ENCODE peak calls at places on chromosomes 12 and 14, in eight cellular contexts. One of them, this sample, is unnamed.

GRCh38 chr12:92124708-92125067 is 21.0 kb downstream of the BTG1 start:
- DNase-seq in kidney: no peak
- DNase-seq in gastrocnemius medialis: no peak
- DNase-seq in body of pancreas: no peak
- DNase-seq in astrocyte of the spinal cord: no peak
- DNase-seq in tibial artery: no peak
- DNase-seq in IMR-90: no peak
- DNase-seq in GM12865: no peak
- DNase-seq in this sample: no peak

GRCh38 chr12:5003025-5003666 is 40.5 kb upstream of the KCNA5 start:
- DNase-seq in GM12865: peak
- DNase-seq in IMR-90: peak
- DNase-seq in astrocyte of the spinal cord: peak
- DNase-seq in kidney: peak
- DNase-seq in body of pancreas: peak
- DNase-seq in gastrocnemius medialis: peak
- DNase-seq in tibial artery: peak
- DNase-seq in this sample: peak

GRCh38 chr14:50091240-50091914 is 25.0 kb downstream of the VCPKMT start:
- DNase-seq in IMR-90: no peak
- DNase-seq in astrocyte of the spinal cord: no peak
- DNase-seq in body of pancreas: no peak
- DNase-seq in kidney: peak
- DNase-seq in GM12865: no peak
- DNase-seq in tibial artery: no peak
- DNase-seq in gastrocnemius medialis: no peak
- DNase-seq in this sample: no peak

GRCh38 chr14:50062438-50063039 is 53.8 kb downstream of the VCPKMT start:
- DNase-seq in gastrocnemius medialis: no peak
- DNase-seq in kidney: no peak
- DNase-seq in body of pancreas: no peak
- DNase-seq in GM12865: peak
- DNase-seq in IMR-90: peak
- DNase-seq in astrocyte of the spinal cord: peak
- DNase-seq in tibial artery: no peak
- DNase-seq in this sample: no peak

GRCh38 chr14:57869530-57870088 is 3.7 kb upstream of the SLC35F4 start:
- DNase-seq in astrocyte of the spinal cord: no peak
- DNase-seq in tibial artery: no peak
- DNase-seq in body of pancreas: no peak
- DNase-seq in IMR-90: no peak
- DNase-seq in kidney: no peak
- DNase-seq in GM12865: no peak
- DNase-seq in gastrocnemius medialis: no peak
- DNase-seq in this sample: no peak

GRCh38 chr14:92471919-92472318 is 41.7 kb upstream of the RIN3 start:
- DNase-seq in tibial artery: no peak
- DNase-seq in GM12865: no peak
- DNase-seq in astrocyte of the spinal cord: peak
- DNase-seq in IMR-90: peak
- DNase-seq in gastrocnemius medialis: no peak
- DNase-seq in body of pancreas: no peak
- DNase-seq in kidney: no peak
- DNase-seq in this sample: no peak

GRCh38 chr14:99168330-99168729 is 103.7 kb downstream of the BCL11B start:
- DNase-seq in kidney: no peak
- DNase-seq in astrocyte of the spinal cord: no peak
- DNase-seq in gastrocnemius medialis: no peak
- DNase-seq in GM12865: no peak
- DNase-seq in tibial artery: no peak
- DNase-seq in IMR-90: no peak
- DNase-seq in body of pancreas: no peak
- DNase-seq in this sample: no peak

GRCh38 chr12:124385219-124385969 is 90.5 kb downstream of the RFLNA start:
- DNase-seq in kidney: no peak
- DNase-seq in astrocyte of the spinal cord: peak
- DNase-seq in body of pancreas: no peak
- DNase-seq in IMR-90: peak
- DNase-seq in GM12865: no peak
- DNase-seq in tibial artery: no peak
- DNase-seq in gastrocnemius medialis: no peak
- DNase-seq in this sample: no peak

GRCh38 chr12:64528616-64529015 is 76.7 kb downstream of the TBK1 start:
- DNase-seq in astrocyte of the spinal cord: no peak
- DNase-seq in GM12865: no peak
- DNase-seq in gastrocnemius medialis: no peak
- DNase-seq in tibial artery: no peak
- DNase-seq in body of pancreas: no peak
- DNase-seq in kidney: no peak
- DNase-seq in IMR-90: peak
- DNase-seq in this sample: no peak

GRCh38 chr14:105019861-105020814 is 745 bp downstream of the CDCA4 start:
- DNase-seq in body of pancreas: peak
- DNase-seq in gastrocnemius medialis: no peak
- DNase-seq in tibial artery: no peak
- DNase-seq in IMR-90: peak
- DNase-seq in astrocyte of the spinal cord: peak
- DNase-seq in kidney: peak
- DNase-seq in GM12865: peak
- DNase-seq in this sample: no peak

GRCh38 chr14:103121161-103121845 is 2.0 kb upstream of the TNFAIP2 start:
- DNase-seq in kidney: peak
- DNase-seq in astrocyte of the spinal cord: no peak
- DNase-seq in tibial artery: peak
- DNase-seq in GM12865: no peak
- DNase-seq in body of pancreas: no peak
- DNase-seq in gastrocnemius medialis: peak
- DNase-seq in IMR-90: no peak
- DNase-seq in this sample: no peak

GRCh38 chr14:74934476-74935339 is 11.6 kb upstream of the RPS6KL1 start:
- DNase-seq in kidney: peak
- DNase-seq in gastrocnemius medialis: no peak
- DNase-seq in GM12865: no peak
- DNase-seq in astrocyte of the spinal cord: no peak
- DNase-seq in IMR-90: no peak
- DNase-seq in body of pancreas: no peak
- DNase-seq in tibial artery: peak
- DNase-seq in this sample: no peak

GRCh38 chr12:42086021-42086420 is 58.7 kb downstream of the GXYLT1 start:
- DNase-seq in GM12865: no peak
- DNase-seq in body of pancreas: no peak
- DNase-seq in gastrocnemius medialis: no peak
- DNase-seq in tibial artery: no peak
- DNase-seq in IMR-90: peak
- DNase-seq in kidney: no peak
- DNase-seq in astrocyte of the spinal cord: peak
- DNase-seq in this sample: no peak

GRCh38 chr12:108265505-108265904 is 73.6 kb downstream of the CMKLR1 start:
- DNase-seq in gastrocnemius medialis: no peak
- DNase-seq in GM12865: no peak
- DNase-seq in tibial artery: no peak
- DNase-seq in body of pancreas: no peak
- DNase-seq in kidney: no peak
- DNase-seq in IMR-90: no peak
- DNase-seq in astrocyte of the spinal cord: no peak
- DNase-seq in this sample: no peak

GRCh38 chr12:42282301-42282700 is 43.6 kb downstream of the ZCRB1 start:
- DNase-seq in GM12865: no peak
- DNase-seq in tibial artery: no peak
- DNase-seq in kidney: no peak
- DNase-seq in gastrocnemius medialis: no peak
- DNase-seq in body of pancreas: no peak
- DNase-seq in IMR-90: no peak
- DNase-seq in astrocyte of the spinal cord: no peak
- DNase-seq in this sample: no peak

GRCh38 chr14:51912112-51912786 is 51.8 kb downstream of the GNG2 start:
- DNase-seq in kidney: no peak
- DNase-seq in body of pancreas: no peak
- DNase-seq in tibial artery: no peak
- DNase-seq in astrocyte of the spinal cord: no peak
- DNase-seq in GM12865: no peak
- DNase-seq in IMR-90: no peak
- DNase-seq in gastrocnemius medialis: no peak
- DNase-seq in this sample: no peak

GRCh38 chr12:44154128-44154527 is 318.2 kb downstream of the TMEM117 start:
- DNase-seq in GM12865: no peak
- DNase-seq in gastrocnemius medialis: no peak
- DNase-seq in astrocyte of the spinal cord: no peak
- DNase-seq in IMR-90: peak
- DNase-seq in kidney: no peak
- DNase-seq in body of pancreas: no peak
- DNase-seq in tibial artery: no peak
- DNase-seq in this sample: no peak

GRCh38 chr14:103395245-103395644 is 10.0 kb downstream of the MARK3 start:
- DNase-seq in astrocyte of the spinal cord: no peak
- DNase-seq in IMR-90: peak
- DNase-seq in kidney: no peak
- DNase-seq in tibial artery: no peak
- DNase-seq in GM12865: peak
- DNase-seq in gastrocnemius medialis: no peak
- DNase-seq in body of pancreas: no peak
- DNase-seq in this sample: no peak

GRCh38 chr12:53225635-53226424 is 6.2 kb downstream of the RARG start:
- DNase-seq in astrocyte of the spinal cord: no peak
- DNase-seq in IMR-90: no peak
- DNase-seq in body of pancreas: no peak
- DNase-seq in GM12865: no peak
- DNase-seq in gastrocnemius medialis: no peak
- DNase-seq in kidney: peak
- DNase-seq in tibial artery: peak
- DNase-seq in this sample: no peak

GRCh38 chr12:53224897-53225634 is 6.9 kb downstream of the RARG start:
- DNase-seq in IMR-90: no peak
- DNase-seq in gastrocnemius medialis: no peak
- DNase-seq in kidney: peak
- DNase-seq in GM12865: no peak
- DNase-seq in tibial artery: peak
- DNase-seq in astrocyte of the spinal cord: no peak
- DNase-seq in body of pancreas: no peak
- DNase-seq in this sample: no peak

GRCh38 chr12:53223006-53223305 is 9.1 kb downstream of the RARG start:
- DNase-seq in kidney: peak
- DNase-seq in GM12865: no peak
- DNase-seq in IMR-90: no peak
- DNase-seq in gastrocnemius medialis: no peak
- DNase-seq in body of pancreas: no peak
- DNase-seq in tibial artery: peak
- DNase-seq in astrocyte of the spinal cord: no peak
- DNase-seq in this sample: no peak

GRCh38 chr12:53223391-53224267 is 8.4 kb downstream of the RARG start:
- DNase-seq in tibial artery: peak
- DNase-seq in body of pancreas: no peak
- DNase-seq in IMR-90: peak
- DNase-seq in gastrocnemius medialis: no peak
- DNase-seq in GM12865: no peak
- DNase-seq in kidney: peak
- DNase-seq in astrocyte of the spinal cord: peak
- DNase-seq in this sample: no peak

GRCh38 chr12:53224268-53224896 is 7.6 kb downstream of the RARG start:
- DNase-seq in tibial artery: peak
- DNase-seq in IMR-90: no peak
- DNase-seq in GM12865: no peak
- DNase-seq in gastrocnemius medialis: no peak
- DNase-seq in kidney: no peak
- DNase-seq in astrocyte of the spinal cord: no peak
- DNase-seq in body of pancreas: no peak
- DNase-seq in this sample: no peak
- TF ChIP-seq CTCF in tibial artery: no peak
- TF ChIP-seq CTCF in IMR-90: peak
- TF ChIP-seq CTCF in GM12865: no peak
- TF ChIP-seq CTCF in gastrocnemius medialis: no peak
- TF ChIP-seq CTCF in kidney: no peak
- TF ChIP-seq CTCF in astrocyte of the spinal cord: peak
- TF ChIP-seq CTCF in body of pancreas: no peak
- TF ChIP-seq CTCF in this sample: peak

DNA sequence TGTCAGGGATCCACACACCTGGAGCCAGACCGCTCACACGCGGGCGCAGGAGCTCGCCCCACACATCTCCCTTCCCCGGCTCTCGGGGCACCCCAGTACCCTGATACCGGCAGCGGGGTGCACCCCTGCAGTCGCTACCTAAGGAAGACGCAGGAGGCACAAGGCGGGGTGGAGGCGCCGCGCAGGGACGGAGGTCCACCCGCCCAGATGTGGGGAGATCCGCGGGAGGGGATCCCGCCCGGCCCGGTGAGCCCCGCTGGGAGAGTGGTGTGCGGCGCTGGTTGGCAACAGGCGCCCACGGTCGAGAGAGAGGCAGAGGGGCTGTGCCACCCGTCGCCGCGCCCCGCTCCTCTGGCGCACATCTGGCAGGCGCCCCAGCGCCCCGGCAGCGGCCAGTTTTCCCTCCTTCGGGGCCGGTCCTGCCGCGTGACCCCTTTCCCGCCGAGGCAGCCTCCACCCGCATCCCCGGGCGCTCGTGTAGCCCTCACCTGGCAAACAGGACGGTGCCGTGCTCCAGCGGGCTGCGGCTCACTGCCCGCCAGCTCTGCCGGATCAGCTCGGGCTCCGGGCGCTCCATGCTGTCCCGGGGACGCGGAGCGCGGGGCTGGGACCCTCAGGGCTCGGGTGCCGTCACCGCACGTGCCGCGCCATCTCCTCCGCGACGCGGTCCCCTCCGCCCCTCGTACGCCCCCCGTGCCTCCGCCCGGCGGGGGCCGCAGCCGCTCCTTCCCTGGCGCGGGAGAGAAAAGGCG is 469 bp downstream of the NGB start:
- DNase-seq in astrocyte of the spinal cord: no peak
- DNase-seq in GM12865: no peak
- DNase-seq in body of pancreas: no peak
- DNase-seq in kidney: no peak
- DNase-seq in tibial artery: no peak
- DNase-seq in IMR-90: no peak
- DNase-seq in gastrocnemius medialis: no peak
- DNase-seq in this sample: no peak
- H3K4me3 ChIP-seq in astrocyte of the spinal cord: no peak
- H3K4me3 ChIP-seq in GM12865: no peak
- H3K4me3 ChIP-seq in body of pancreas: no peak
- H3K4me3 ChIP-seq in kidney: no peak
- H3K4me3 ChIP-seq in tibial artery: no peak
- H3K4me3 ChIP-seq in IMR-90: no peak
- H3K4me3 ChIP-seq in gastrocnemius medialis: no peak
- H3K4me3 ChIP-seq in this sample: no peak

DNA sequence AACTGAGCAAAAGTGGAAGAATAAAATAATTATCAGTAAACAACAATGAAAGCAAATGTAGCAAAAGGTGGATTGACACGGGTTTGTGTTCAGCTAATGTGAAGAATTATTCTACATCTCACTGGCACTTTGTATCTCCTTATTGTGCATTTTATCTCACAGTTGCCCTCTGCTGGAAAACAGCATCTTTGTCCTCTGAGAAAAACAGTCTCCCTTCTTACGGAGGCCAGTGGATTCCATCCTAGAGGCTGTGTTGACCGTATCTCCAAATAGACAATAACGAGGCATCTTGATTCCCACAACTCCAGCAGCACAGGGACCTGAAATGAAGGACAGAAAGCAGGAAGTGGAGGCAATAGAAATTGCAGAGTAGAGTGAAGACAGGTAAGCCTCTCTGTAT is 51.3 kb upstream of the PLBD1 start:
- DNase-seq in tibial artery: no peak
- DNase-seq in body of pancreas: no peak
- DNase-seq in kidney: no peak
- DNase-seq in astrocyte of the spinal cord: peak
- DNase-seq in IMR-90: peak
- DNase-seq in gastrocnemius medialis: no peak
- DNase-seq in GM12865: no peak
- DNase-seq in this sample: no peak
- TF ChIP-seq CTCF in tibial artery: peak
- TF ChIP-seq CTCF in body of pancreas: peak
- TF ChIP-seq CTCF in kidney: peak
- TF ChIP-seq CTCF in astrocyte of the spinal cord: peak
- TF ChIP-seq CTCF in IMR-90: peak
- TF ChIP-seq CTCF in gastrocnemius medialis: no peak
- TF ChIP-seq CTCF in GM12865: peak
- TF ChIP-seq CTCF in this sample: peak

GRCh38 chr14:22012452-22012851 is 338.8 kb upstream of the OR4E1 start:
- DNase-seq in astrocyte of the spinal cord: no peak
- DNase-seq in IMR-90: no peak
- DNase-seq in body of pancreas: no peak
- DNase-seq in kidney: no peak
- DNase-seq in GM12865: no peak
- DNase-seq in gastrocnemius medialis: peak
- DNase-seq in tibial artery: no peak
- DNase-seq in this sample: no peak
- H3K4me3 ChIP-seq in astrocyte of the spinal cord: no peak
- H3K4me3 ChIP-seq in IMR-90: no peak
- H3K4me3 ChIP-seq in body of pancreas: no peak
- H3K4me3 ChIP-seq in kidney: no peak
- H3K4me3 ChIP-seq in GM12865: no peak
- H3K4me3 ChIP-seq in gastrocnemius medialis: no peak
- H3K4me3 ChIP-seq in tibial artery: no peak
- H3K4me3 ChIP-seq in this sample: no peak

This sample was measured in LNCaP clone FGC.